ENCODE peak calls at places on chromosomes 12 and 14, in four cellular contexts. O is activated B cell treated with CpG ODN at 0.5 μM for 24 hours, X is cardiac fibroblast, A is glutamatergic neuron. R is an unnamed sample.
A peak's percentile ranks its signal among the peaks of the same experiment; 100 is the strongest.

GRCh38 chr14:82067221-82067620 is 533.6 kb upstream of the SEL1L start:
- DNase-seq in O (no peak), X (no peak), A (peak; percentile 32), R (no peak)

GRCh38 chr12:7642876-7643309 is 22.8 kb downstream of the APOBEC1 start:
- DNase-seq in O (no peak), X (peak; percentile 17), A (no peak), R (no peak)

GRCh38 chr14:100584056-100585031 is 2.9 kb downstream of the BEGAIN start:
- DNase-seq in O (no peak), X (no peak), A (peak; percentile 12), R (no peak)

GRCh38 chr12:14959126-14959440 is 2.3 kb downstream of the ARHGDIB start:
- DNase-seq in O (no peak), X (no peak), A (no peak), R (no peak)

GRCh38 chr14:36751116-36751515 is 89.5 kb downstream of the PAX9 start:
- DNase-seq in O (no peak), X (no peak), A (no peak), R (no peak)

GRCh38 chr12:5944688-5945070 is 380 bp downstream of the ANO2 start:
- DNase-seq in O (no peak), X (no peak), A (no peak), R (no peak)

GRCh38 chr12:56216461-56216860 is 5.3 kb downstream of the RNF41 start:
- DNase-seq in O (no peak), X (no peak), A (no peak), R (no peak)

GRCh38 chr14:104692261-104692938 is 3.0 kb downstream of the INF2 start:
- DNase-seq in O (no peak), X (no peak), A (no peak), R (no peak)

GRCh38 chr12:23504641-23505399 is 444.6 kb downstream of the SOX5 start:
- DNase-seq in O (no peak), X (no peak), A (no peak), R (no peak)

GRCh38 chr12:34396006-34396860 is 373.9 kb downstream of the ALG10 start:
- DNase-seq in O (peak; percentile 9), X (no peak), A (no peak), R (peak; percentile 8)

GRCh38 chr12:80412343-80412953 is 31.6 kb upstream of the PTPRQ start:
- DNase-seq in O (no peak), X (peak; percentile 74), A (no peak), R (no peak)

GRCh38 chr12:42960087-42960527 is 370.6 kb upstream of the PRICKLE1 start:
- DNase-seq in O (no peak), X (no peak), A (no peak), R (no peak)

GRCh38 chr14:106657460-106657859 is 1131.1 kb downstream of the TMEM121 start:
- DNase-seq in O (peak; percentile 49), X (no peak), A (no peak), R (no peak)

GRCh38 chr14:25111061-25111601 is 61.2 kb upstream of the STXBP6 start:
- DNase-seq in O (no peak), X (peak; percentile 95), A (no peak), R (no peak)

GRCh38 chr12:53258541-53259539 is 9.3 kb upstream of the ESPL1 start:
- DNase-seq in O (no peak), X (no peak), A (no peak), R (no peak)

GRCh38 chr12:1523558-1524050 is 70.8 kb downstream of the FBXL14 start:
- DNase-seq in O (no peak), X (no peak), A (no peak), R (no peak)

GRCh38 chr14:68190032-68190431 is 370.5 kb downstream of the RAD51B start:
- DNase-seq in O (no peak), X (no peak), A (no peak), R (no peak)
- TF ChIP-seq CTCF in O (no peak), X (no peak), A (no peak), R (no peak)

GRCh38 chr14:103361868-103362267 is 23.3 kb upstream of the MARK3 start:
- DNase-seq in O (no peak), X (peak; percentile 92), A (no peak), R (no peak)
- TF ChIP-seq CTCF in O (no peak), X (no peak), A (no peak), R (no peak)

DNA sequence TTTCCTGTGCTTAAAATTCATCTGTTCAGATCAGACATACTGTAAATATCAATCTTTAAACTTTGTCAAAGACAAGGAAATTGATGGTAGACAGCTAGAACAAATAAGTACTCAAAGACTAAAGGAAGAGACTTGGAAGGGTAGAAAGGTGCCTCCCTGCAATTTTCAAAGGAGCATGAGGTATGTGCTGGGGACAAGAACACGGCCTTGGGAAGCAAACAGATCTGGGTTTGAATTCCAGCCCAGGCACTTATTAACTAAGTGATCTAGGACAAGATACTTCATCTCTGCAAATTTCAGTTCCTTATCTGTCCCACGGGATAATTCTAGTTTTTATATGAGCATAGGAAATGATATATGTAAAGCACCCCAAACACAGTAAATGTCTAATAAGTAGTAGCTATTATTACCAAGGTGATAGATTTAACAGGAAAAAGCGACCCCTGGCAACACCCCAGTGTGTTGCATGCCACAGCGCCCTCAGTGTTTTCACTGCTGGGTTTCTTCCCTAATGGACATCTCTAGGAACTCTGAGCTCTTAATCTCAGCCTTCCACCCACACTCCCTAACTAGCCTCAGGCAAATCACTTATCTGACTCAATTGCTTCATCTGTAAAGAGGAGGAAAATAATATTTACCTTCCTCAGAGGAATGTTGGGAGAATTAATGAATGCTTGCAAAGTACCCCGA is 44.7 kb upstream of the BMP4 start:
- DNase-seq in O (no peak), X (no peak), A (peak; percentile 22), R (no peak)
- TF ChIP-seq CTCF in O (no peak), X (no peak), A (no peak), R (no peak)

GRCh38 chr12:117120787-117121186 is 21.6 kb upstream of the TESC start:
- DNase-seq in O (no peak), X (no peak), A (no peak), R (no peak)
- TF ChIP-seq CTCF in O (no peak), X (no peak), A (no peak), R (no peak)

GRCh38 chr12:122865268-122866231 is 30.3 kb downstream of the HIP1R start:
- DNase-seq in O (no peak), X (no peak), A (peak; percentile 21), R (no peak)
- TF ChIP-seq CTCF in O (no peak), X (peak; percentile 47), A (no peak), R (peak; percentile 20)

GRCh38 chr12:95858451-95859343 is at the start of gene SNRPF:
- DNase-seq in O (peak; percentile 85), X (peak; percentile 98), A (peak; percentile 93), R (peak; percentile 94)
- TF ChIP-seq CTCF in O (no peak), X (peak; percentile 17), A (no peak), R (no peak)

GRCh38 chr12:104339663-104340062 is 36.1 kb downstream of the EID3 start:
- DNase-seq in O (no peak), X (no peak), A (no peak), R (no peak)
- TF ChIP-seq CTCF in O (no peak), X (no peak), A (no peak), R (no peak)

GRCh38 chr12:105427883-105428282 is 97.4 kb downstream of the C12orf75 start:
- DNase-seq in O (no peak), X (peak; percentile 10), A (no peak), R (no peak)
- TF ChIP-seq CTCF in O (no peak), X (peak; percentile 60), A (no peak), R (peak; percentile 30)

DNA sequence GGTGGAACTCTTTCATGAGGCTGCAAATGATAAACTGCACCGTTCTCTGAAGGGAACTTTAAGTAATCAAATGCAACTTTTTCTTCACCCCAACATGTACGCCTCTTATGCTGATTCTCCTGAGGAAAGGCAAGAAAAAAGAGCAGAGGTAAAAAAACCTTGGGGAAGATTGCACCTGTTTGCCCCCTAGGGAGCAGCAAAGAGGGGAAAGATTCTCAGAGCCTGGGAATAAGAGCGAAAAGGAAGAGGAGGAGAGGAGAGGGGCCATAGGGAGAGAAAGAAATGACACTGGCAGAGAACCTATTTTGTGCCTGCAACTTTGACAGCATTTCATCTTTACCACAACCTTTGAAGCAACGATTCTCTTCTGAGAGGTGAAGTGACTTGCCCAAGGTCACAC is 254.6 kb downstream of the KSR2 start:
- DNase-seq in O (no peak), X (no peak), A (no peak), R (no peak)
- TF ChIP-seq CTCF in O (no peak), X (no peak), A (no peak), R (no peak)

GRCh38 chr14:66745078-66745477 is 237.1 kb downstream of the GPHN start:
- DNase-seq in O (no peak), X (no peak), A (no peak), R (no peak)

GRCh38 chr14:66752109-66752508 is 244.2 kb downstream of the GPHN start:
- DNase-seq in O (no peak), X (peak; percentile 5), A (no peak), R (no peak)

DNA sequence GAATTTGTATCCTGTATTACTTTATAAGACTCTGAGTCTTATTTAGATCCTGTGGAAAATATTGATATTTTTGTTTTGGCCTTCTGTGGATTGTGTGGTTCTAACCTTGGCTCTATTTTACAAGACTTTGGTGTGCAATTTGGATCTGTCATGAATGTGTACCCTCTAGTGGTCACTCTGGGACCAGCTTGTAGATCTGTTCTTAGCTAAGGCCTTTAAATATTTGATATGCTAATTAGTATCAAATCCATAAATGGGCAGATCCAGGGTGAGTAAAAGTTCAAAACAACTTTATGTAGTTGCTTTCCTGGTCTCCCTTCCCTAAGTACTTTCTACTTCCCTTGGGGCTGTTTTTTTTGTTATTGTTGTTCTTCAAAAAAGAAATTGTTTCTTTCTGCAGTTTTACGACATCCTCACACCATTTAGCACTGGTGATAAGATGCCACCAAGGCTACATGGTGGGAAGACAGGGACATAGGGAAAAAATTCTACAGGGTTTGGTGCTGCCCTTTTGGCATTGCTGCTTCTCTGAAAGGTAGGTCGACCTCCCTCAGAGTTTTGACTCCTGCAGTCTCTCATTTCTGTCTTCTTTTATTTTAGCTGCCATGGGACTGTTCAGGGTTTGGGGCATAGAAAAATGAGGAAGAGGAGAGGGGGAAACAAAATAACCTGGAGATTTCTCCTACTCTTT is 238.5 kb downstream of the GPHN start:
- DNase-seq in O (no peak), X (peak; percentile 77), A (no peak), R (no peak)
- TF ChIP-seq CTCF in O (no peak), X (peak; percentile 74), A (peak; percentile 65), R (no peak)

R was measured in natural killer cell.